ENCODE peak calls at places on chromosomes 11 and 22, in five cellular contexts. Y is Panc1, H is stomach, K is HCT116, F is H1. C is an unnamed sample.

GRCh38 chr22:22604326-22605073 is 39.9 kb upstream of the GGTLC2 start:
- DNase-seq in Y (no peak), H (no peak), K (no peak), F (no peak), C (no peak)

GRCh38 chr11:8311366-8311765 is 47.7 kb upstream of the LMO1 start:
- DNase-seq in Y (no peak), H (no peak), K (no peak), F (no peak), C (no peak)

GRCh38 chr22:24848559-24849168 is 42.7 kb downstream of the SGSM1 start:
- DNase-seq in Y (no peak), H (no peak), K (no peak), F (no peak), C (no peak)

GRCh38 chr11:126246636-126247035 is 22.1 kb downstream of the SRPRA start:
- DNase-seq in Y (no peak), H (no peak), K (no peak), F (no peak), C (no peak)

GRCh38 chr22:23926561-23926960 is 32.4 kb downstream of the MIF start:
- DNase-seq in Y (no peak), H (no peak), K (no peak), F (no peak), C (no peak)

GRCh38 chr11:115761348-115761747 is 257.1 kb upstream of the CADM1 start:
- DNase-seq in Y (no peak), H (no peak), K (no peak), F (no peak), C (no peak)

GRCh38 chr11:67090717-67091116 is 28.3 kb upstream of the KDM2A start:
- DNase-seq in Y (no peak), H (no peak), K (no peak), F (no peak), C (no peak)

GRCh38 chr22:17597217-17597616 is 31.3 kb downstream of the ATP6V1E1 start:
- DNase-seq in Y (no peak), H (no peak), K (no peak), F (no peak), C (no peak)

GRCh38 chr11:64970731-64971151 is 1.2 kb downstream of the MAJIN start:
- DNase-seq in Y (no peak), H (no peak), K (no peak), F (no peak), C (no peak)
- TF ChIP-seq POLR2AphosphoS5 in Y (no peak), H (no peak), K (no peak), F (no peak), C (no peak)

GRCh38 chr11:134253189-134253993 is at the start of the genes ACAD8 and THYN1:
- DNase-seq in Y (peak; percentile 85), H (peak; percentile 97), K (peak; percentile 90), F (peak; percentile 94), C (peak; percentile 95)

GRCh38 chr11:134250675-134251074 is 2.5 kb downstream of the THYN1 start:
- DNase-seq in Y (no peak), H (no peak), K (no peak), F (no peak), C (no peak)

GRCh38 chr11:134257101-134257500 is 3.7 kb downstream of the ACAD8 start:
- DNase-seq in Y (no peak), H (no peak), K (no peak), F (no peak), C (no peak)

GRCh38 chr11:134252539-134253188 is 488 bp downstream of the THYN1 start:
- DNase-seq in Y (no peak), H (no peak), K (no peak), F (no peak), C (no peak)

GRCh38 chr11:134254433-134254832 is 1.1 kb downstream of the ACAD8 start:
- DNase-seq in Y (no peak), H (no peak), K (no peak), F (no peak), C (no peak)
- TF ChIP-seq POLR2AphosphoS5 in Y (no peak), H (no peak), K (no peak), F (no peak), C (no peak)

GRCh38 chr22:43242627-43243026 is 55.7 kb upstream of the TTLL12 start:
- DNase-seq in Y (no peak), H (no peak), K (no peak), F (no peak), C (no peak)

GRCh38 chr22:43241699-43242386 is 54.9 kb upstream of the TTLL12 start:
- DNase-seq in Y (no peak), H (no peak), K (no peak), F (no peak), C (no peak)

GRCh38 chr22:43244385-43244784 is 57.5 kb upstream of the TTLL12 start:
- DNase-seq in Y (no peak), H (no peak), K (no peak), F (no peak), C (no peak)

GRCh38 chr22:43244803-43245527 is 58.0 kb upstream of the TTLL12 start:
- DNase-seq in Y (no peak), H (no peak), K (no peak), F (no peak), C (no peak)

DNA sequence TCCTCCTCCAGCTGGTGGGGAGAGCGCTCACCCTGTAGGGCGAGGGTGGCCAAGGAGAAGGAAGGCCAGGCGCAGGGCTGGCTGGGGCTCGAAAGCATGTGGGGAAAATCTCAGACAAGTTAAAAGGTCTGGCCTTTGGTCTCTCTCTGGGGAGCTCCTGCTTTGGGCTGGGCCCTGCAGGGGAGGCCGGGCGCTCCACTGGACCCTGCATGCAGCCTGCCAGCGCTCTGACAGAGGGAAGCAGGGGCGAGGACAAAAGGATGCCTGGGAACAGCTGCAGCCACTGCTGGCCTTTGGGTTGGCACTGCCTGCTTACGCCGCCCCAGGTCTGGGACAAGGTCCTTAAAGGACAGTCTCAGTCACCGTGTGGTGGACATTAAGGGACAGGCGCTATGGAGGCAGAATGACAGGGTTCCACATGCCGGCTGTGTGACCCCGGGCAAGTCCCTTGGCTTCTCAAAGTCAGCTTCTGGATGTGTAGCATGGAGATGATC is 56.4 kb upstream of the TTLL12 start:
- DNase-seq in Y (no peak), H (no peak), K (no peak), F (no peak), C (no peak)
- TF ChIP-seq POLR2AphosphoS5 in Y (no peak), H (no peak), K (no peak), F (no peak), C (no peak)

GRCh38 chr22:31647921-31648320 is 14.1 kb downstream of the PISD start:
- DNase-seq in Y (no peak), H (no peak), K (no peak), F (no peak), C (no peak)

GRCh38 chr22:31650391-31650790 is 11.6 kb downstream of the PISD start:
- DNase-seq in Y (no peak), H (no peak), K (no peak), F (no peak), C (no peak)

GRCh38 chr22:31647516-31647915 is 14.5 kb downstream of the PISD start:
- DNase-seq in Y (no peak), H (no peak), K (no peak), F (no peak), C (no peak)

GRCh38 chr22:31646186-31647019 is 15.6 kb downstream of the PISD start:
- DNase-seq in Y (peak; percentile 52), H (no peak), K (peak; percentile 91), F (no peak), C (no peak)

GRCh38 chr22:31647066-31647465 is 14.9 kb downstream of the PISD start:
- DNase-seq in Y (no peak), H (no peak), K (no peak), F (no peak), C (no peak)
- TF ChIP-seq POLR2AphosphoS5 in Y (no peak), H (no peak), K (no peak), F (no peak), C (no peak)

GRCh38 chr11:32090774-32091370 is at the start of gene RCN1:
- DNase-seq in Y (no peak), H (peak; percentile 46), K (no peak), F (peak; percentile 85), C (peak; percentile 28)
- TF ChIP-seq POLR2AphosphoS5 in Y (no peak), H (peak; percentile 11), K (peak; percentile 29), F (peak; percentile 79), C (no peak)